ENCODE peak calls at places on chromosome 5, in nine cellular contexts. F, L, C, A, T, G, M, Q and P are unnamed samples.

GRCh38 chr5:34053571-34054271 is 10.7 kb upstream of the C1QTNF3 start:
- ATAC-seq in A (no peak), L (no peak), T (no peak), G (no peak), Q (no peak), F (no peak), M (no peak), C (no peak), P (no peak)

GRCh38 chr5:17304282-17304681 is 86.9 kb downstream of the BASP1 start:
- ATAC-seq in F (no peak), G (no peak), L (peak; percentile 30), T (no peak), A (no peak), Q (no peak), M (no peak), C (no peak), P (no peak)

GRCh38 chr5:14580037-14581034 is 1.3 kb upstream of the OTULINL start:
- ATAC-seq in Q (no peak), C (no peak), M (peak; percentile 54), L (no peak), T (no peak), G (no peak), F (no peak), A (no peak), P (no peak)

GRCh38 chr5:178114325-178115135 is 1.2 kb downstream of the N4BP3 start:
- ATAC-seq in G (no peak), L (peak; percentile 27), T (peak; percentile 13), A (no peak), C (peak; percentile 37), F (peak; percentile 78), Q (peak; percentile 30), M (peak; percentile 63), P (peak; percentile 28)

GRCh38 chr5:23994581-23995370 is 487.4 kb downstream of the PRDM9 start:
- ATAC-seq in M (peak; percentile 55), F (no peak), L (no peak), T (no peak), C (no peak), G (peak; percentile 80), Q (no peak), A (no peak), P (no peak)

GRCh38 chr5:22852807-22853670 is at the start of gene CDH12:
- ATAC-seq in L (no peak), M (no peak), G (peak; percentile 62), A (no peak), T (peak; percentile 79), F (peak; percentile 84), Q (peak; percentile 83), C (no peak), P (peak; percentile 20)

GRCh38 chr5:124453221-124454032 is 293.0 kb downstream of the ZNF608 start:
- ATAC-seq in L (no peak), C (peak; percentile 38), A (peak; percentile 61), F (peak; percentile 58), G (no peak), M (peak; percentile 58), Q (peak; percentile 97), T (peak; percentile 67), P (peak; percentile 58)

GRCh38 chr5:180718810-180719453 is 20.9 kb downstream of the OR2Y1 start:
- ATAC-seq in F (no peak), C (no peak), Q (no peak), L (peak; percentile 58), A (no peak), G (no peak), T (no peak), M (no peak), P (no peak)

GRCh38 chr5:38473008-38473407 is 83.4 kb downstream of the LIFR start:
- ATAC-seq in T (no peak), F (no peak), A (no peak), Q (no peak), C (no peak), L (no peak), M (no peak), G (no peak), P (no peak)

GRCh38 chr5:75051217-75051751 is 1.1 kb downstream of the GCNT4 start:
- ATAC-seq in Q (no peak), G (no peak), M (peak; percentile 48), F (no peak), A (peak; percentile 38), T (no peak), C (no peak), L (no peak), P (peak; percentile 47)

GRCh38 chr5:16886366-16886736 is 49.7 kb downstream of the MYO10 start:
- ATAC-seq in Q (no peak), M (no peak), C (no peak), F (no peak), A (no peak), L (peak; percentile 41), T (no peak), G (peak; percentile 17), P (no peak)

GRCh38 chr5:142904421-142904820 is 134.2 kb downstream of the ARHGAP26 start:
- ATAC-seq in C (no peak), A (no peak), L (no peak), G (no peak), Q (no peak), M (no peak), F (no peak), T (peak; percentile 97), P (no peak)

GRCh38 chr5:68193481-68194036 is 22.0 kb upstream of the PIK3R1 start:
- ATAC-seq in C (no peak), L (no peak), M (no peak), F (no peak), Q (no peak), G (no peak), T (peak; percentile 87), A (no peak), P (no peak)

GRCh38 chr5:139094154-139095131 is 103.7 kb downstream of the SIL1 start:
- ATAC-seq in F (no peak), T (no peak), A (peak; percentile 39), L (no peak), Q (peak; percentile 92), G (no peak), C (peak; percentile 74), M (no peak), P (peak; percentile 28)

GRCh38 chr5:147037517-147038205 is 159.1 kb upstream of the PPP2R2B start:
- ATAC-seq in T (peak; percentile 97), M (no peak), L (no peak), Q (no peak), G (no peak), F (no peak), C (peak; percentile 61), A (no peak), P (no peak)

GRCh38 chr5:23440703-23441102 is 66.7 kb upstream of the PRDM9 start:
- ATAC-seq in A (no peak), G (no peak), L (no peak), M (no peak), Q (no peak), C (no peak), T (peak; percentile 28), F (no peak), P (no peak)

GRCh38 chr5:78339591-78340450 is 20.6 kb upstream of the SCAMP1 start:
- ATAC-seq in F (no peak), A (no peak), G (no peak), Q (no peak), L (no peak), M (no peak), T (no peak), C (no peak), P (no peak)

GRCh38 chr5:145585443-145586148 is 249.5 kb downstream of the PRELID2 start:
- ATAC-seq in A (no peak), Q (no peak), C (no peak), L (no peak), T (no peak), F (no peak), M (peak; percentile 58), G (no peak), P (no peak)

GRCh38 chr5:67149057-67149634 is 47.5 kb downstream of the CD180 start:
- ATAC-seq in A (no peak), M (no peak), Q (no peak), T (no peak), C (no peak), F (no peak), G (no peak), L (no peak), P (no peak)

GRCh38 chr5:88275574-88275973 is 6.9 kb upstream of the TMEM161B start:
- ATAC-seq in M (no peak), G (no peak), L (no peak), F (no peak), T (no peak), A (no peak), Q (no peak), C (no peak), P (no peak)

GRCh38 chr5:103461223-103461622 is 101.4 kb downstream of the NUDT12 start:
- ATAC-seq in C (no peak), L (no peak), G (no peak), A (no peak), T (peak; percentile 12), F (no peak), M (no peak), Q (no peak), P (no peak)

GRCh38 chr5:160188151-160188967 is 40.9 kb upstream of the FABP6 start:
- ATAC-seq in C (peak; percentile 42), T (peak; percentile 69), G (peak; percentile 84), M (peak; percentile 81), A (peak; percentile 30), F (peak; percentile 85), L (peak; percentile 55), Q (no peak), P (no peak)

GRCh38 chr5:105616599-105616998 is 2054.0 kb upstream of the NUDT12 start:
- ATAC-seq in T (no peak), C (no peak), L (no peak), A (no peak), M (no peak), F (peak; percentile 91), G (no peak), Q (no peak), P (no peak)

GRCh38 chr5:82339744-82340143 is 61.6 kb upstream of the RPS23 start:
- ATAC-seq in Q (no peak), F (no peak), C (no peak), M (no peak), G (no peak), A (no peak), T (no peak), L (no peak), P (no peak)

GRCh38 chr5:111946556-111946955 is 189.6 kb upstream of the NREP start:
- ATAC-seq in C (no peak), G (no peak), T (no peak), Q (no peak), M (no peak), F (no peak), A (no peak), L (no peak), P (no peak)

GRCh38 chr5:81425569-81425968 is 31.6 kb upstream of the ACOT12 start:
- ATAC-seq in A (peak; percentile 70), C (no peak), T (no peak), G (peak; percentile 56), L (no peak), Q (peak; percentile 47), F (no peak), M (no peak), P (peak; percentile 51)

GRCh38 chr5:160427607-160428006 is 6.0 kb downstream of the PTTG1 start:
- ATAC-seq in T (no peak), C (no peak), M (no peak), A (no peak), F (no peak), G (no peak), L (no peak), Q (no peak), P (no peak)

GRCh38 chr5:139141841-139142240 is 56.3 kb downstream of the SIL1 start:
- ATAC-seq in M (peak; percentile 90), G (peak; percentile 93), A (no peak), F (no peak), Q (no peak), L (no peak), C (no peak), T (no peak), P (no peak)

GRCh38 chr5:148268556-148268955 is at the start of gene SPINK13:
- ATAC-seq in A (no peak), M (no peak), T (peak; percentile 98), G (peak; percentile 88), Q (no peak), L (peak; percentile 56), F (no peak), C (no peak), P (no peak)

GRCh38 chr5:122885891-122886290 is 40.5 kb downstream of the SNX24 start:
- ATAC-seq in G (no peak), L (no peak), A (no peak), Q (no peak), T (no peak), M (no peak), F (no peak), C (no peak), P (no peak)

GRCh38 chr5:115599502-115599901 is 2.8 kb downstream of the TICAM2 start:
- ATAC-seq in L (no peak), G (no peak), Q (peak; percentile 48), T (no peak), F (no peak), C (no peak), M (peak; percentile 34), A (no peak), P (no peak)